ENCODE peak calls at places on chromosomes 3 and 15, in four cellular contexts. J is NCI-H1092; Z is AG04449; Y is activated naive CD4-positive, alpha-beta T cell treated with Interleukin-2 at 50 U/mL for 16 hours. X is an unnamed sample.
A peak's percentile ranks its signal among the peaks of the same experiment; 100 is the strongest.

GRCh38 chr15:72585659-72586058 is 68.8 kb upstream of the GOLGA6B start:
- DNase-seq in Z (no peak), J (no peak), Y (no peak), X (no peak)

GRCh38 chr3:8712045-8712870 is 21.3 kb upstream of the CAV3 start:
- DNase-seq in Y (no peak), J (no peak), Z (no peak), X (no peak)

GRCh38 chr15:44536962-44537727 is at the start of gene EIF3J:
- DNase-seq in Y (peak; percentile 95), Z (peak; percentile 71), J (peak; percentile 83), X (peak; percentile 97)

GRCh38 chr15:33941279-33942063 is 26.8 kb upstream of the CHRM5 start:
- DNase-seq in Y (no peak), Z (no peak), J (no peak), X (no peak)

GRCh38 chr15:85770014-85770721 is 24.6 kb downstream of the KLHL25 start:
- DNase-seq in Z (no peak), Y (no peak), J (no peak), X (no peak)

GRCh38 chr3:31370681-31371080 is 162.0 kb upstream of the STT3B start:
- DNase-seq in J (no peak), Y (no peak), Z (no peak), X (peak; percentile 6)

GRCh38 chr15:31216210-31216911 is 110.3 kb upstream of the KLF13 start:
- DNase-seq in J (no peak), Z (no peak), Y (peak; percentile 45), X (peak; percentile 97)

GRCh38 chr15:47422901-47423300 is 294.4 kb upstream of the SEMA6D start:
- DNase-seq in Z (no peak), J (no peak), Y (no peak), X (peak; percentile 23)

GRCh38 chr15:29682361-29682760 is 139.9 kb downstream of the TJP1 start:
- DNase-seq in Z (no peak), J (no peak), Y (no peak), X (no peak)

GRCh38 chr3:99878005-99878404 is 60.3 kb downstream of the CMSS1 start:
- DNase-seq in Z (no peak), Y (no peak), J (no peak), X (peak; percentile 37)

GRCh38 chr15:63088532-63089245 is 33.0 kb upstream of the LACTB start:
- DNase-seq in Z (no peak), J (no peak), Y (no peak), X (no peak)

GRCh38 chr3:16249336-16249735 is 15.4 kb downstream of the DPH3 start:
- DNase-seq in Z (no peak), Y (peak; percentile 8), J (no peak), X (no peak)

GRCh38 chr3:109149078-109149477 is 12.6 kb downstream of the C3orf85 start:
- DNase-seq in Y (no peak), Z (no peak), J (no peak), X (peak; percentile 29)

GRCh38 chr3:157355276-157355675 is 81.4 kb upstream of the PTX3 start:
- DNase-seq in Z (no peak), J (no peak), Y (no peak), X (no peak)

GRCh38 chr15:90859234-90860131 is 8.9 kb upstream of the FURIN start:
- DNase-seq in J (no peak), Y (no peak), Z (no peak), X (no peak)

GRCh38 chr15:67783303-67783702 is 42.0 kb upstream of the SKOR1 start:
- DNase-seq in Z (no peak), Y (peak; percentile 29), J (no peak), X (peak; percentile 39)

GRCh38 chr3:77309460-77309859 is 269.6 kb downstream of the ROBO2 start:
- DNase-seq in J (no peak), Y (no peak), Z (no peak), X (no peak)

GRCh38 chr3:52244061-52244628 is 1.4 kb upstream of the PPM1M start:
- DNase-seq in J (no peak), Z (no peak), Y (peak; percentile 65), X (no peak)

GRCh38 chr15:43433160-43433559 is 59.8 kb downstream of the TP53BP1 start:
- DNase-seq in Y (no peak), J (no peak), Z (peak; percentile 16), X (no peak)

GRCh38 chr3:196965804-196966173 is 2.8 kb downstream of the PIGZ start:
- DNase-seq in J (no peak), Y (no peak), Z (no peak), X (no peak)

GRCh38 chr3:135784557-135784956 is 181.0 kb upstream of the PPP2R3A start:
- DNase-seq in Y (no peak), J (no peak), Z (no peak), X (peak; percentile 6)

GRCh38 chr15:43125095-43125661 is 8.2 kb upstream of the TMEM62 start:
- DNase-seq in Y (no peak), Z (no peak), J (no peak), X (peak; percentile 53)

GRCh38 chr3:65914032-65914739 is 124.5 kb downstream of the MAGI1 start:
- DNase-seq in Y (no peak), J (no peak), Z (no peak), X (peak; percentile 39)

GRCh38 chr3:125190781-125191180 is 21.8 kb downstream of the SLC12A8 start:
- DNase-seq in Z (no peak), J (no peak), Y (no peak), X (no peak)

GRCh38 chr3:178392553-178392952 is 143.7 kb upstream of the KCNMB2 start:
- DNase-seq in Y (no peak), J (no peak), Z (peak; percentile 73), X (no peak)

GRCh38 chr3:138591392-138591791 is 2.7 kb downstream of the CEP70 start:
- DNase-seq in Z (no peak), J (no peak), Y (no peak), X (peak; percentile 94)

GRCh38 chr3:143433787-143434378 is 314.3 kb downstream of the CHST2 start:
- DNase-seq in J (no peak), Y (no peak), Z (no peak), X (peak; percentile 15)

GRCh38 chr3:192514754-192515660 is 212.3 kb downstream of the FGF12 start:
- DNase-seq in J (peak; percentile 67), Z (no peak), Y (no peak), X (peak; percentile 26)

GRCh38 chr15:77019476-77020331 is 24.8 kb downstream of the PSTPIP1 start:
- DNase-seq in Z (no peak), Y (peak; percentile 53), J (no peak), X (no peak)

GRCh38 chr3:53146319-53146868 is 14.6 kb upstream of the PRKCD start:
- DNase-seq in Z (no peak), J (no peak), Y (no peak), X (no peak)

GRCh38 chr3:182792901-182793662 is at the start of gene ATP11B:
- DNase-seq in Y (peak; percentile 77), Z (no peak), J (peak; percentile 49), X (peak; percentile 79)

GRCh38 chr3:10371167-10371566 is 50.3 kb upstream of the SEC13 start:
- DNase-seq in J (no peak), Y (no peak), Z (no peak), X (no peak)

GRCh38 chr3:82376883-82377282 is 615.4 kb upstream of the GBE1 start:
- DNase-seq in Z (no peak), J (no peak), Y (no peak), X (no peak)

GRCh38 chr3:197380786-197381185 is 82.4 kb upstream of the DLG1 start:
- DNase-seq in Y (no peak), J (no peak), Z (no peak), X (no peak)

GRCh38 chr15:71440479-71441071 is 325.3 kb downstream of the THSD4 start:
- DNase-seq in Z (peak; percentile 31), J (peak; percentile 18), Y (no peak), X (peak; percentile 79)

GRCh38 chr3:43866529-43867353 is 176.0 kb downstream of the ABHD5 start:
- DNase-seq in Y (no peak), J (no peak), Z (peak; percentile 97), X (no peak)

X was measured in small intestine.